ENCODE peak calls at places on chromosomes 16 and 17, in seven cellular contexts. One of them, this sample, is unnamed.
A peak's percentile ranks its signal among the peaks of the same experiment; 100 is the strongest.

GRCh38 chr17:28335959-28336871 is 654 bp downstream of the TNFAIP1 start:
- DNase-seq in T-helper 2 cell: peak; percentile 31
- DNase-seq in foreskin fibroblast: peak; percentile 69
- DNase-seq in WTC11: peak; percentile 68
- DNase-seq in NCI-H2029 treated with DMSO at 0.1 percent for 48 hours: peak; percentile 4
- DNase-seq in transverse colon: peak; percentile 64
- DNase-seq in GDM1: no peak
- DNase-seq in this sample: no peak

GRCh38 chr16:56109205-56109604 is 82.1 kb upstream of the GNAO1 start:
- DNase-seq in foreskin fibroblast: no peak
- DNase-seq in T-helper 2 cell: no peak
- DNase-seq in transverse colon: no peak
- DNase-seq in NCI-H2029 treated with DMSO at 0.1 percent for 48 hours: no peak
- DNase-seq in GDM1: no peak
- DNase-seq in WTC11: no peak
- DNase-seq in this sample: no peak

GRCh38 chr16:11759163-11759834 is 16.6 kb upstream of the TXNDC11 start:
- DNase-seq in WTC11: no peak
- DNase-seq in foreskin fibroblast: no peak
- DNase-seq in transverse colon: peak; percentile 76
- DNase-seq in T-helper 2 cell: no peak
- DNase-seq in GDM1: no peak
- DNase-seq in NCI-H2029 treated with DMSO at 0.1 percent for 48 hours: peak; percentile 55
- DNase-seq in this sample: no peak

GRCh38 chr17:50076591-50077235 is 18.4 kb upstream of the PDK2 start:
- DNase-seq in GDM1: no peak
- DNase-seq in NCI-H2029 treated with DMSO at 0.1 percent for 48 hours: no peak
- DNase-seq in foreskin fibroblast: no peak
- DNase-seq in WTC11: peak; percentile 81
- DNase-seq in T-helper 2 cell: no peak
- DNase-seq in transverse colon: no peak
- DNase-seq in this sample: no peak

GRCh38 chr17:45431531-45432404 is 902 bp downstream of the ARHGAP27 start:
- DNase-seq in NCI-H2029 treated with DMSO at 0.1 percent for 48 hours: no peak
- DNase-seq in WTC11: peak; percentile 96
- DNase-seq in T-helper 2 cell: peak; percentile 74
- DNase-seq in foreskin fibroblast: peak; percentile 37
- DNase-seq in transverse colon: peak; percentile 96
- DNase-seq in GDM1: peak; percentile 66
- DNase-seq in this sample: peak; percentile 60

GRCh38 chr17:3890893-3891219 is 2.0 kb downstream of the CAMKK1 start:
- DNase-seq in NCI-H2029 treated with DMSO at 0.1 percent for 48 hours: no peak
- DNase-seq in WTC11: no peak
- DNase-seq in T-helper 2 cell: no peak
- DNase-seq in foreskin fibroblast: no peak
- DNase-seq in transverse colon: no peak
- DNase-seq in GDM1: no peak
- DNase-seq in this sample: no peak

GRCh38 chr17:49997773-49998703 is 3.0 kb upstream of the DLX3 start:
- DNase-seq in transverse colon: peak; percentile 83
- DNase-seq in NCI-H2029 treated with DMSO at 0.1 percent for 48 hours: peak; percentile 72
- DNase-seq in T-helper 2 cell: peak; percentile 83
- DNase-seq in GDM1: peak; percentile 75
- DNase-seq in WTC11: peak; percentile 88
- DNase-seq in foreskin fibroblast: peak; percentile 59
- DNase-seq in this sample: peak; percentile 66

GRCh38 chr17:18009609-18010420 is 29.2 kb downstream of the ATPAF2 start:
- DNase-seq in T-helper 2 cell: no peak
- DNase-seq in foreskin fibroblast: no peak
- DNase-seq in NCI-H2029 treated with DMSO at 0.1 percent for 48 hours: no peak
- DNase-seq in transverse colon: no peak
- DNase-seq in GDM1: no peak
- DNase-seq in WTC11: no peak
- DNase-seq in this sample: no peak

GRCh38 chr17:65892912-65893377 is 299.0 kb downstream of the CEP112 start:
- DNase-seq in WTC11: no peak
- DNase-seq in transverse colon: no peak
- DNase-seq in GDM1: no peak
- DNase-seq in T-helper 2 cell: no peak
- DNase-seq in NCI-H2029 treated with DMSO at 0.1 percent for 48 hours: no peak
- DNase-seq in foreskin fibroblast: no peak
- DNase-seq in this sample: no peak

GRCh38 chr17:64084086-64084939 is 45.6 kb downstream of the ERN1 start:
- DNase-seq in WTC11: peak; percentile 27
- DNase-seq in GDM1: no peak
- DNase-seq in transverse colon: peak; percentile 46
- DNase-seq in foreskin fibroblast: no peak
- DNase-seq in T-helper 2 cell: peak; percentile 49
- DNase-seq in NCI-H2029 treated with DMSO at 0.1 percent for 48 hours: no peak
- DNase-seq in this sample: no peak

GRCh38 chr17:4199818-4200402 is 56.9 kb downstream of the CYB5D2 start:
- DNase-seq in GDM1: no peak
- DNase-seq in NCI-H2029 treated with DMSO at 0.1 percent for 48 hours: no peak
- DNase-seq in T-helper 2 cell: peak; percentile 61
- DNase-seq in foreskin fibroblast: no peak
- DNase-seq in WTC11: peak; percentile 46
- DNase-seq in transverse colon: no peak
- DNase-seq in this sample: no peak

GRCh38 chr16:9122969-9123368 is 31.5 kb downstream of the HAPSTR1 start:
- DNase-seq in WTC11: no peak
- DNase-seq in T-helper 2 cell: no peak
- DNase-seq in transverse colon: no peak
- DNase-seq in GDM1: no peak
- DNase-seq in foreskin fibroblast: no peak
- DNase-seq in NCI-H2029 treated with DMSO at 0.1 percent for 48 hours: no peak
- DNase-seq in this sample: no peak

GRCh38 chr16:9904526-9904925 is 277.7 kb downstream of the GRIN2A start:
- DNase-seq in T-helper 2 cell: no peak
- DNase-seq in WTC11: no peak
- DNase-seq in NCI-H2029 treated with DMSO at 0.1 percent for 48 hours: no peak
- DNase-seq in GDM1: no peak
- DNase-seq in foreskin fibroblast: no peak
- DNase-seq in transverse colon: no peak
- DNase-seq in this sample: no peak

GRCh38 chr17:48882272-48882671 is 10.3 kb upstream of the ATP5MC1 start:
- DNase-seq in transverse colon: no peak
- DNase-seq in GDM1: no peak
- DNase-seq in foreskin fibroblast: no peak
- DNase-seq in T-helper 2 cell: peak; percentile 35
- DNase-seq in NCI-H2029 treated with DMSO at 0.1 percent for 48 hours: no peak
- DNase-seq in WTC11: no peak
- DNase-seq in this sample: no peak

This sample was measured in activated effector memory CD4-positive, alpha-beta T cell treated with Interleukin-2 at 50 U/mL for 16 hours.